ENCODE peak calls at places on chromosomes 16 and 17, in eight cellular contexts. T is stomach, R is IMR-90, Z is sigmoid colon, E is A549, K is body of pancreas, O is transverse colon, S is heart left ventricle. F is an unnamed sample.

GRCh38 chr17:2087597-2088211 is 32.8 kb downstream of the HIC1 start:
- DNase-seq in T (no peak), R (peak; percentile 12), Z (peak; percentile 68), E (no peak), K (no peak), O (peak; percentile 41), S (no peak), F (no peak)

GRCh38 chr16:56861092-56861610 is 3.9 kb upstream of the SLC12A3 start:
- DNase-seq in T (no peak), R (no peak), Z (no peak), E (no peak), K (peak; percentile 32), O (no peak), S (no peak), F (no peak)

GRCh38 chr16:47311738-47312505 is 148.9 kb downstream of the ITFG1 start:
- DNase-seq in T (no peak), R (peak; percentile 57), Z (no peak), E (no peak), K (peak; percentile 14), O (no peak), S (no peak), F (peak; percentile 50)

GRCh38 chr17:82949984-82950383 is 110.2 kb upstream of the ZNF750 start:
- DNase-seq in T (no peak), R (no peak), Z (peak; percentile 40), E (no peak), K (peak; percentile 4), O (no peak), S (no peak), F (no peak)

GRCh38 chr16:57377080-57377841 is 5.0 kb downstream of the CX3CL1 start:
- DNase-seq in T (no peak), R (peak; percentile 85), Z (no peak), E (peak; percentile 61), K (no peak), O (no peak), S (no peak), F (no peak)

GRCh38 chr17:61467416-61468262 is 15.4 kb downstream of the TBX4 start:
- DNase-seq in T (peak; percentile 38), R (peak; percentile 52), Z (peak; percentile 50), E (no peak), K (peak; percentile 19), O (peak; percentile 32), S (no peak), F (no peak)

GRCh38 chr16:88526906-88527185 is 43.4 kb upstream of the ZC3H18 start:
- DNase-seq in T (no peak), R (no peak), Z (no peak), E (no peak), K (no peak), O (no peak), S (no peak), F (no peak)

GRCh38 chr17:77857613-77858012 is 100.9 kb upstream of the TNRC6C start:
- DNase-seq in T (no peak), R (peak; percentile 26), Z (no peak), E (no peak), K (no peak), O (no peak), S (no peak), F (no peak)

GRCh38 chr17:5413682-5414081 is 5.8 kb downstream of the NUP88 start:
- DNase-seq in T (no peak), R (peak; percentile 93), Z (no peak), E (no peak), K (no peak), O (no peak), S (no peak), F (no peak)

GRCh38 chr16:83954577-83955016 is 1.6 kb downstream of the OSGIN1 start:
- DNase-seq in T (peak; percentile 56), R (peak; percentile 38), Z (peak; percentile 82), E (no peak), K (peak; percentile 84), O (peak; percentile 74), S (peak; percentile 62), F (peak; percentile 66)

GRCh38 chr17:28371245-28372202 is at the start of gene SARM1:
- DNase-seq in T (peak; percentile 65), R (peak; percentile 85), Z (peak; percentile 95), E (peak; percentile 95), K (peak; percentile 72), O (peak; percentile 88), S (peak; percentile 91), F (peak; percentile 69)
- TF ChIP-seq POLR2A in T (no peak), R (no peak), Z (no peak), E (peak; percentile 38), K (peak; percentile 25), O (no peak), S (peak; percentile 27), F (no peak)

GRCh38 chr16:78768723-78769122 is 669.3 kb downstream of the WWOX start:
- DNase-seq in T (no peak), R (no peak), Z (no peak), E (no peak), K (no peak), O (no peak), S (no peak), F (no peak)
- H3K4me3 ChIP-seq in T (no peak overlapping the region), R (no peak overlapping the region), Z (no peak overlapping the region), E (no peak overlapping the region), K (no peak overlapping the region), O (no peak overlapping the region), S (no peak overlapping the region), F (no peak overlapping the region)

DNA sequence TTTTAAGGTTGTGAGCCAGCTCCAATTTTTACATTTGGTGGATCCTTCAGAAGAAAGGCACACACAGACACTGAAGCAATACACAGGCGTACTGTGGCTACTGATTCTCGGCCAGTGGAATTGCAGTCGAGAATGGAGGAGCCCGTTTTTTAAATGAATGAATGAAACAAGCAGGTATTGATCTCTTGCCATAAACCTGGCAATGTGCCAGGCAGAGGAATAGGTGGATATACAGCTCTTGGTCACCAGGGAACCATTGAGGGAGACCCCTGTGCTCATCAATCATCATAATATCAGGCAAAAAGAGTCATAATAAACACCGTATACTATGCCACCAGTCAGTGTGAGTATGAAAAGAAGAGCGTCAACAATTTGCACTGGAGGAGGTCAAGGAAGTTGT is 140.3 kb upstream of the FOXF1 start:
- DNase-seq in T (no peak), R (no peak), Z (no peak), E (no peak), K (no peak), O (no peak), S (no peak), F (no peak)
- H3K4me1 ChIP-seq in T (peaks cover 5% of the 10 kb centered on the region), R (peaks cover 16% of the 10 kb centered on the region), Z (no peaks in the 10 kb centered on the region), E (no peaks in the 10 kb centered on the region), K (no peaks in the 10 kb centered on the region), O (peaks cover 5% of the 10 kb centered on the region), S (no peaks in the 10 kb centered on the region), F (no peaks in the 10 kb centered on the region)

GRCh38 chr16:58684354-58685083 is at the start of gene SLC38A7:
- DNase-seq in T (peak; percentile 87), R (peak; percentile 80), Z (peak; percentile 94), E (peak; percentile 97), K (peak; percentile 84), O (peak; percentile 90), S (peak; percentile 88), F (peak; percentile 88)
- TF ChIP-seq POLR2A in T (no peak), R (peak; percentile 51), Z (no peak), E (no peak), K (no peak), O (peak; percentile 32), S (peak; percentile 59), F (no peak)

GRCh38 chr16:4116328-4117249 is at the start of gene ADCY9:
- DNase-seq in T (peak; percentile 80), R (peak; percentile 73), Z (peak; percentile 85), E (peak; percentile 86), K (peak; percentile 84), O (peak; percentile 82), S (peak; percentile 85), F (peak; percentile 84)
- H3K4me3 ChIP-seq in T (peak within 1 kb of the TSS; percentile 68), R (peak within 1 kb of the TSS; percentile 66), Z (peak within 1 kb of the TSS; percentile 65), E (peak within 1 kb of the TSS; percentile 92), K (peak within 1 kb of the TSS; percentile 79), O (peak within 1 kb of the TSS; percentile 83), S (peak within 1 kb of the TSS; percentile 70), F (peak within 1 kb of the TSS; percentile 68)

F was measured in thyroid gland.